ENCODE peak calls at places on chromosomes 7 and 10, in six cellular contexts. B is skeletal muscle cell; E is CD4-positive, alpha-beta T cell; O is NCI-H2107; P is tibial artery; Y is NCI-H1105. Q is an unnamed sample.

GRCh38 chr10:13120786-13121499 is 21.0 kb downstream of the OPTN start:
- DNase-seq in O (no peak), B (peak), E (no peak), P (no peak), Y (no peak), Q (peak)

GRCh38 chr10:125016611-125017202 is 74.8 kb downstream of the ZRANB1 start:
- DNase-seq in B (peak), Y (no peak), E (no peak), O (no peak), P (peak), Q (peak)

GRCh38 chr7:32871624-32872371 is 19.8 kb downstream of the KBTBD2 start:
- DNase-seq in E (no peak), B (no peak), P (no peak), Y (no peak), O (no peak), Q (no peak)

GRCh38 chr7:99822731-99823718 is 4.8 kb upstream of the CYP3A43 start:
- DNase-seq in Y (no peak), E (no peak), B (no peak), O (no peak), P (no peak), Q (no peak)

GRCh38 chr7:17233643-17234397 is 64.6 kb upstream of the AHR start:
- DNase-seq in Y (no peak), E (peak), O (no peak), P (no peak), B (no peak), Q (no peak)

GRCh38 chr10:93074597-93075368 is 1.1 kb downstream of the CYP26A1 start:
- DNase-seq in E (no peak), B (no peak), P (no peak), Y (no peak), O (no peak), Q (no peak)

GRCh38 chr7:41029072-41029492 is 673.8 kb downstream of the INHBA start:
- DNase-seq in B (peak), O (no peak), P (no peak), Y (no peak), E (no peak), Q (no peak)

GRCh38 chr7:40634118-40634517 is 499.3 kb downstream of the SUGCT start:
- DNase-seq in P (no peak), B (no peak), Y (no peak), O (no peak), E (no peak), Q (no peak)

GRCh38 chr7:107208046-107208458 is 39.2 kb downstream of the HBP1 start:
- DNase-seq in E (no peak), O (no peak), Y (no peak), B (no peak), P (no peak), Q (no peak)

GRCh38 chr10:17179002-17179401 is 22.5 kb downstream of the TRDMT1 start:
- DNase-seq in O (no peak), B (no peak), E (no peak), Y (no peak), P (no peak), Q (no peak)

GRCh38 chr10:89516149-89516832 is 19.1 kb downstream of the SLC16A12 start:
- DNase-seq in O (no peak), Y (no peak), B (peak), E (no peak), P (peak), Q (no peak)

GRCh38 chr7:124364283-124364682 is 331.4 kb upstream of the TMEM229A start:
- DNase-seq in O (no peak), E (no peak), Y (no peak), P (no peak), B (no peak), Q (no peak)

GRCh38 chr10:48710647-48711046 is 26.0 kb downstream of the WDFY4 start:
- DNase-seq in P (peak), E (no peak), Y (no peak), O (no peak), B (no peak), Q (no peak)

GRCh38 chr7:115276791-115277190 is 354.9 kb downstream of the MDFIC start:
- DNase-seq in P (no peak), Y (no peak), B (no peak), O (no peak), E (no peak), Q (no peak)

GRCh38 chr7:113775401-113775800 is 143.4 kb downstream of the PPP1R3A start:
- DNase-seq in Y (no peak), E (no peak), P (no peak), O (no peak), B (no peak), Q (no peak)

GRCh38 chr7:74380720-74381119 is 73.0 kb upstream of the GTF2IRD1 start:
- DNase-seq in O (no peak), E (no peak), P (no peak), Y (no peak), B (no peak), Q (no peak)

GRCh38 chr7:125681508-125681907 is 751.9 kb upstream of the POT1 start:
- DNase-seq in Y (no peak), P (no peak), E (no peak), O (no peak), B (no peak), Q (no peak)

GRCh38 chr7:3431306-3431705 is 130.3 kb downstream of the SDK1 start:
- DNase-seq in P (no peak), Y (no peak), O (no peak), B (no peak), E (no peak), Q (no peak)

GRCh38 chr10:47309403-47310089 is 9.5 kb downstream of the GDF10 start:
- DNase-seq in Y (peak), P (no peak), O (no peak), E (no peak), B (no peak), Q (peak)

GRCh38 chr7:135855836-135856235 is 107.2 kb upstream of the FAM180A start:
- DNase-seq in O (no peak), E (no peak), Y (no peak), B (no peak), P (no peak), Q (peak)

GRCh38 chr10:31069411-31069810 is 37.7 kb upstream of the ZNF438 start:
- DNase-seq in O (no peak), Y (no peak), E (no peak), P (no peak), B (no peak), Q (peak)

GRCh38 chr7:77458786-77459185 is 42.6 kb upstream of the GSAP start:
- DNase-seq in E (no peak), B (no peak), P (no peak), Y (no peak), O (no peak), Q (no peak)

GRCh38 chr10:14564268-14564744 is 210.4 kb downstream of the FAM107B start:
- DNase-seq in O (no peak), E (no peak), B (no peak), P (no peak), Y (no peak), Q (no peak)